ENCODE peak calls at places on chromosomes 13 and 19, in six cellular contexts. One of them, this sample, is unnamed.

GRCh38 chr13:79973533-79973963 is 367.4 kb downstream of the SPRY2 start:
- DNase-seq in neuronal stem cell: no peak
- DNase-seq in H1: no peak
- DNase-seq in trophoblast cell: peak
- DNase-seq in mesenchymal stem cell: no peak
- DNase-seq in IMR-90: no peak
- DNase-seq in this sample: no peak

GRCh38 chr19:34243876-34244578 is 10.3 kb upstream of the GARRE1 start:
- DNase-seq in H1: no peak
- DNase-seq in IMR-90: no peak
- DNase-seq in neuronal stem cell: no peak
- DNase-seq in mesenchymal stem cell: no peak
- DNase-seq in trophoblast cell: peak
- DNase-seq in this sample: no peak

GRCh38 chr19:1400281-1401137 is 833 bp downstream of the GAMT start:
- DNase-seq in neuronal stem cell: no peak
- DNase-seq in mesenchymal stem cell: peak
- DNase-seq in H1: no peak
- DNase-seq in trophoblast cell: peak
- DNase-seq in IMR-90: no peak
- DNase-seq in this sample: no peak

GRCh38 chr19:45251452-45252354 is 632 bp downstream of the MARK4 start:
- DNase-seq in H1: peak
- DNase-seq in mesenchymal stem cell: peak
- DNase-seq in trophoblast cell: no peak
- DNase-seq in IMR-90: no peak
- DNase-seq in neuronal stem cell: no peak
- DNase-seq in this sample: no peak

GRCh38 chr19:2154587-2155075 is 3.3 kb upstream of the AP3D1 start:
- DNase-seq in mesenchymal stem cell: no peak
- DNase-seq in H1: no peak
- DNase-seq in neuronal stem cell: no peak
- DNase-seq in trophoblast cell: peak
- DNase-seq in IMR-90: peak
- DNase-seq in this sample: no peak

GRCh38 chr19:51259348-51260245 is 8.7 kb downstream of the SIGLECL1 start:
- DNase-seq in IMR-90: peak
- DNase-seq in trophoblast cell: peak
- DNase-seq in mesenchymal stem cell: peak
- DNase-seq in H1: peak
- DNase-seq in neuronal stem cell: peak
- DNase-seq in this sample: peak

GRCh38 chr19:18233224-18233825 is 7.1 kb upstream of the PDE4C start:
- DNase-seq in mesenchymal stem cell: peak
- DNase-seq in H1: peak
- DNase-seq in neuronal stem cell: no peak
- DNase-seq in trophoblast cell: peak
- DNase-seq in IMR-90: peak
- DNase-seq in this sample: peak

GRCh38 chr19:51784922-51785690 is 9.9 kb upstream of the FPR3 start:
- DNase-seq in neuronal stem cell: no peak
- DNase-seq in H1: no peak
- DNase-seq in mesenchymal stem cell: no peak
- DNase-seq in IMR-90: no peak
- DNase-seq in trophoblast cell: peak
- DNase-seq in this sample: no peak

GRCh38 chr19:10286803-10287737 is at the start of gene ICAM4:
- DNase-seq in trophoblast cell: peak
- DNase-seq in IMR-90: peak
- DNase-seq in H1: peak
- DNase-seq in mesenchymal stem cell: peak
- DNase-seq in neuronal stem cell: no peak
- DNase-seq in this sample: peak

GRCh38 chr19:53333071-53333465 is 481 bp upstream of the ZNF845 start:
- DNase-seq in trophoblast cell: peak
- DNase-seq in IMR-90: no peak
- DNase-seq in H1: no peak
- DNase-seq in neuronal stem cell: no peak
- DNase-seq in mesenchymal stem cell: no peak
- DNase-seq in this sample: peak

GRCh38 chr19:6062274-6062673 is 48.0 kb downstream of the RFX2 start:
- DNase-seq in neuronal stem cell: no peak
- DNase-seq in H1: no peak
- DNase-seq in IMR-90: no peak
- DNase-seq in mesenchymal stem cell: no peak
- DNase-seq in trophoblast cell: peak
- DNase-seq in this sample: no peak

GRCh38 chr13:48838193-48839000 is 137.3 kb upstream of the FNDC3A start:
- DNase-seq in IMR-90: peak
- DNase-seq in H1: no peak
- DNase-seq in trophoblast cell: peak
- DNase-seq in mesenchymal stem cell: peak
- DNase-seq in neuronal stem cell: no peak
- DNase-seq in this sample: no peak

GRCh38 chr13:59477011-59477410 is 686.7 kb downstream of the DIAPH3 start:
- DNase-seq in H1: no peak
- DNase-seq in mesenchymal stem cell: no peak
- DNase-seq in trophoblast cell: peak
- DNase-seq in neuronal stem cell: no peak
- DNase-seq in IMR-90: no peak
- DNase-seq in this sample: no peak

DNA sequence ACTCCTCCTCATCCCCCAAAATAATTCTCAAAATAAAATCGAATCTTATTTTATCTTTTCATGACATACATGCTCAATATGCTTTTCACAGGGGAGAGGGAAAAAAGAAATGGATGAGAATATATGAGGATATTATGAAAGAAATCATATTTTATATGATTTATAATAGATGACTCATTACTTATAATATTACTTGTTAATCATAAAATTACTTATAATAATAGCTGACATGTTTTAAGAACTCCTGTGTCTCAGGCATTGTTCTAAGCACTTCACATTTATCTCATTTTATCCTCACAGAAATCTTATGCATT is 3.0 kb upstream of the CEACAM3 start:
- DNase-seq in IMR-90: no peak
- DNase-seq in H1: no peak
- DNase-seq in neuronal stem cell: no peak
- DNase-seq in mesenchymal stem cell: no peak
- DNase-seq in trophoblast cell: no peak
- DNase-seq in this sample: no peak
- H2AFZ ChIP-seq in IMR-90: no peak
- H2AFZ ChIP-seq in H1: no peak
- H2AFZ ChIP-seq in neuronal stem cell: no peak
- H2AFZ ChIP-seq in mesenchymal stem cell: no peak
- H2AFZ ChIP-seq in trophoblast cell: no peak
- H2AFZ ChIP-seq in this sample: no peak

GRCh38 chr19:38929929-38930775 is at the start of gene SARS2:
- DNase-seq in IMR-90: peak
- DNase-seq in trophoblast cell: peak
- DNase-seq in H1: peak
- DNase-seq in neuronal stem cell: peak
- DNase-seq in mesenchymal stem cell: peak
- DNase-seq in this sample: peak
- H4K8ac ChIP-seq in IMR-90: peak
- H4K8ac ChIP-seq in trophoblast cell: peak
- H4K8ac ChIP-seq in H1: peak
- H4K8ac ChIP-seq in neuronal stem cell: no peak
- H4K8ac ChIP-seq in mesenchymal stem cell: peak
- H4K8ac ChIP-seq in this sample: peak

DNA sequence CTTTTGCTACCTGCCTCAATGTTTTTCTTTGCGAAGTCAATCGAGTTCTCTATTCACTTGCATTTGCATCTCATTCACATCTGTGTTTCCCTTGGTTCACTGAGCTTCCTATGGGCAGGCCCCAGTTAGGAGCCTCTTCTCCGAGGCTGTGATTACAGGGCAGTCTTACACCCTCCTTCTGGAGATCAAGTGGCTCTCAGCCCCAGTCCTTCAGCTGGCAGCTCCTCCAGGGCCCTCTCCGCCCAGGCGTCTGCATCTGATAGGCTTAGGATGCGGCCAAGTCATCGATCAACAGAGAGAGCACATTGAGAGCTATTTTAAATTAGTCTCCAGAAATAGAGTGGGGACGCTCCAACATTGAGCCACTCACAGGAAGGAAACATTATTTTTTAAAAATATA is 44.2 kb downstream of the MBNL2 start:
- DNase-seq in trophoblast cell: no peak
- DNase-seq in mesenchymal stem cell: peak
- DNase-seq in IMR-90: no peak
- DNase-seq in neuronal stem cell: no peak
- DNase-seq in H1: no peak
- DNase-seq in this sample: peak
- H3K18ac ChIP-seq in trophoblast cell: peak
- H3K18ac ChIP-seq in mesenchymal stem cell: no peak
- H3K18ac ChIP-seq in IMR-90: no peak
- H3K18ac ChIP-seq in neuronal stem cell: peak
- H3K18ac ChIP-seq in H1: peak
- H3K18ac ChIP-seq in this sample: no peak

DNA sequence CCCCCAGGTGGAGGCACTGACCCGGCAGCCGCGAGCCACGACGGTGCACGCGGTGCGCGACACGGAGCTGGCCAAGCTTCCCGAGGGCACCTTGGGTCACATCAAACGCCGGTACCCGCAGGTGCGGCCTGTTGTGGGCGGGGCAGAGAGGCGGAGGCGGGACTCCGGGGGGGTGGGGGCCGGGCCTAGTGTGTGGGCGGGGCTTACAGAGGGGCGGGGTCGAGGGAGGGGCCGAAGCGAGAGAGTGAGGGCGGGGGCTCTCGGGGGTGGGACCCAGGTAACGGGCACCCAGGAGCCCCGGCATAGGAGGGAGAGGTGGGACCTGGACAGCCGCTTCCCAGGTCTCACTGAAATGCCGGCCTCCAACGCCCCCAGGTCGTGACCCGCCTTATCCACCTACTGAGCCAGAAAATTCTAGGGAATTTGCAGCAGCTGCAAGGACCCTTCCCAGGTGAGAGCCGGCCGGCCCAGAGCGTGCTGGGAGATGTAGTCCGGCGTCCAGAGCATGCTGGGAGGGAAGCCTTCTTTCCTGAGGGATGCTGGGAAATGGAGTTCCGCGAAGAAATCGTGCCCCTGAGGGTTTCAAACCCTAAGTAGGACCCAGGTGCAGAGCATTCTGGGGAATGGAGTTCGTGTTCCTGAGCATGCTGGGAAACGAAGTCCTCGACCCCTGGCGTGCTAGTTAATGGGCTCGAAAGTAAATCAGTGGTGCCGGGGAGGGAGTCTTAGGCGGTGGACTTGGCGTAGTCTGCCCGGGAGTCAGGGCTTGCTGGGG is 15.7 kb downstream of the PNPLA6 start:
- DNase-seq in trophoblast cell: peak
- DNase-seq in neuronal stem cell: peak
- DNase-seq in IMR-90: peak
- DNase-seq in mesenchymal stem cell: peak
- DNase-seq in H1: peak
- DNase-seq in this sample: peak
- H2AFZ ChIP-seq in trophoblast cell: no peak
- H2AFZ ChIP-seq in neuronal stem cell: no peak
- H2AFZ ChIP-seq in IMR-90: peak
- H2AFZ ChIP-seq in mesenchymal stem cell: no peak
- H2AFZ ChIP-seq in H1: no peak
- H2AFZ ChIP-seq in this sample: no peak

DNA sequence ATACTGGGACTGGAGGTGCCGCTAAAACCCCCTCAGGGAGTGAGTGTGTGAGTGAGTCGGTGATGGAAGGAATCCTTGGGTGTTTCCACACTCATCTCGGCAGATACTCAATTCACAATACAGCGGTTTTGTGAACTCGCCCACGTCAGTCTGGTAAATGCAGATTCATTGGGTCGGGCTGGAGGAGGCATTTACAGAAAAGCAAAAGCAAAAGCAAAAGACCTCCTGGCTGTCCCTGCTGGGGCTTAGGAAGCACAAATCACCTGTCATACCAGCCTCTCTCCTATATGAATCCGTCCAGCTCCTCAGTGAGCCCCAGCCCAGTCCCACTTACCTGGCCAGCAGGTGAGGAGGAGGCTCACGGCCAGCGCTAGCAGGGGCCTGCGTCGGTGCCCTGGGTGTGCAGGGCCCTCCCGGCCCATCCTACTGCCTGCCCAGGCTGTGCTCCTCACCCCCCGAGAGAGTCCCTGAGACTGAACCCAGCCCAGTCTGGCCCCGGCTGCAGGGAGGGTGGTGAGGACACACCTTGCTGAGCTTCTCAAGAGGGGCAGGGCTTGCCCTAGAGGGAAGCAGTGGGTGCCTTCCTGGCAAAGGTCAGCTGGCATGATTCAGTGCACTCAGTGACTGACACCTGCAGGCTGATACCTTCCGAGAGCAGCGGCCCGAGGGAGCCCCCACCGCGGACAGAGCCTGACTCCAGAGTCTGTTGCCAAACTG is at the start of gene MUC16:
- DNase-seq in IMR-90: no peak
- DNase-seq in neuronal stem cell: no peak
- DNase-seq in trophoblast cell: no peak
- DNase-seq in H1: no peak
- DNase-seq in mesenchymal stem cell: no peak
- DNase-seq in this sample: peak
- H4K8ac ChIP-seq in IMR-90: no peak
- H4K8ac ChIP-seq in neuronal stem cell: no peak
- H4K8ac ChIP-seq in trophoblast cell: no peak
- H4K8ac ChIP-seq in H1: no peak
- H4K8ac ChIP-seq in mesenchymal stem cell: no peak
- H4K8ac ChIP-seq in this sample: no peak

GRCh38 chr19:4877753-4878490 is 10.5 kb upstream of the PLIN3 start:
- DNase-seq in trophoblast cell: no peak
- DNase-seq in IMR-90: no peak
- DNase-seq in H1: peak
- DNase-seq in neuronal stem cell: no peak
- DNase-seq in mesenchymal stem cell: no peak
- DNase-seq in this sample: peak
- H3K18ac ChIP-seq in trophoblast cell: peak
- H3K18ac ChIP-seq in IMR-90: no peak
- H3K18ac ChIP-seq in H1: peak
- H3K18ac ChIP-seq in neuronal stem cell: peak
- H3K18ac ChIP-seq in mesenchymal stem cell: no peak
- H3K18ac ChIP-seq in this sample: peak

GRCh38 chr19:28449803-28450202 is 763.1 kb downstream of the UQCRFS1 start:
- DNase-seq in H1: no peak
- DNase-seq in IMR-90: no peak
- DNase-seq in trophoblast cell: no peak
- DNase-seq in mesenchymal stem cell: no peak
- DNase-seq in neuronal stem cell: no peak
- DNase-seq in this sample: no peak

GRCh38 chr19:28457620-28458019 is 755.3 kb downstream of the UQCRFS1 start:
- DNase-seq in IMR-90: no peak
- DNase-seq in neuronal stem cell: no peak
- DNase-seq in H1: no peak
- DNase-seq in mesenchymal stem cell: no peak
- DNase-seq in trophoblast cell: no peak
- DNase-seq in this sample: no peak

GRCh38 chr19:28456264-28456663 is 756.7 kb downstream of the UQCRFS1 start:
- DNase-seq in trophoblast cell: no peak
- DNase-seq in IMR-90: no peak
- DNase-seq in mesenchymal stem cell: no peak
- DNase-seq in neuronal stem cell: no peak
- DNase-seq in H1: no peak
- DNase-seq in this sample: no peak

GRCh38 chr19:28456708-28457320 is 756.1 kb downstream of the UQCRFS1 start:
- DNase-seq in H1: no peak
- DNase-seq in IMR-90: no peak
- DNase-seq in trophoblast cell: no peak
- DNase-seq in neuronal stem cell: no peak
- DNase-seq in mesenchymal stem cell: no peak
- DNase-seq in this sample: no peak

GRCh38 chr19:28454083-28454482 is 758.9 kb downstream of the UQCRFS1 start:
- DNase-seq in H1: no peak
- DNase-seq in IMR-90: no peak
- DNase-seq in mesenchymal stem cell: no peak
- DNase-seq in neuronal stem cell: no peak
- DNase-seq in trophoblast cell: no peak
- DNase-seq in this sample: no peak
- H2AFZ ChIP-seq in H1: peak
- H2AFZ ChIP-seq in IMR-90: no peak
- H2AFZ ChIP-seq in mesenchymal stem cell: no peak
- H2AFZ ChIP-seq in neuronal stem cell: no peak
- H2AFZ ChIP-seq in trophoblast cell: no peak
- H2AFZ ChIP-seq in this sample: no peak